ENCODE peak calls at places on chromosomes 12 and 14, in four cellular contexts. N is Right ventricle myocardium superior, Z is hypothalamus, J is suprapubic skin. G is an unnamed sample.

GRCh38 chr14:69354383-69355154 is 43.5 kb downstream of the ERH start:
- DNase-seq in J (no peak), N (no peak), Z (no peak), G (no peak)

GRCh38 chr12:8697476-8698131 is at the start of gene RIMKLB:
- DNase-seq in Z (peak), N (peak), J (peak), G (peak)

GRCh38 chr12:39902823-39903222 is 203.1 kb downstream of the SLC2A13 start:
- DNase-seq in N (no peak), J (no peak), Z (no peak), G (no peak)

GRCh38 chr12:71799105-71799504 is 40.5 kb upstream of the TBC1D15 start:
- DNase-seq in J (no peak), N (no peak), Z (no peak), G (no peak)

GRCh38 chr14:79136437-79137430 is 966.6 kb downstream of the NRXN3 start:
- DNase-seq in Z (no peak), J (no peak), N (no peak), G (no peak)

GRCh38 chr12:114938487-114939210 is 254.7 kb upstream of the TBX3 start:
- DNase-seq in Z (no peak), N (no peak), J (no peak), G (no peak)

GRCh38 chr12:119050663-119051062 is 69.3 kb downstream of the SRRM4 start:
- DNase-seq in N (no peak), Z (no peak), J (no peak), G (no peak)

GRCh38 chr14:77849711-77850110 is 49.8 kb downstream of the ADCK1 start:
- DNase-seq in Z (no peak), N (no peak), J (no peak), G (no peak)

GRCh38 chr14:61695695-61696527 is 598 bp downstream of the HIF1A start:
- DNase-seq in Z (peak), J (peak), N (peak), G (peak)

GRCh38 chr14:87615822-87616679 is 376.9 kb downstream of the GALC start:
- DNase-seq in N (no peak), J (no peak), Z (no peak), G (peak)

GRCh38 chr14:101620039-101620788 is 58.9 kb downstream of the DIO3 start:
- DNase-seq in Z (no peak), N (no peak), J (no peak), G (no peak)

GRCh38 chr14:95156153-95156764 is 1.1 kb downstream of the DICER1 start:
- DNase-seq in Z (no peak), N (no peak), J (no peak), G (no peak)

GRCh38 chr12:82848846-82849245 is 162.1 kb downstream of the TMTC2 start:
- DNase-seq in Z (no peak), N (no peak), J (no peak), G (no peak)

GRCh38 chr14:102849522-102850379 is 72.5 kb downstream of the TRAF3 start:
- DNase-seq in N (no peak), J (no peak), Z (no peak), G (no peak)

GRCh38 chr12:12249216-12250050 is 17.4 kb downstream of the LRP6 start:
- DNase-seq in N (no peak), Z (no peak), J (no peak), G (no peak)

GRCh38 chr14:105147701-105148603 is 20.6 kb downstream of the JAG2 start:
- DNase-seq in N (peak), J (peak), Z (no peak), G (peak)

GRCh38 chr14:20614038-20614840 is 23.1 kb upstream of the RNASE12 start:
- DNase-seq in N (no peak), Z (no peak), J (no peak), G (no peak)

GRCh38 chr12:132559652-132560420 is 50.5 kb downstream of the LRCOL1 start:
- DNase-seq in N (peak), Z (no peak), J (no peak), G (peak)

GRCh38 chr14:100747021-100747586 is 20.4 kb downstream of the DLK1 start:
- DNase-seq in J (peak), N (no peak), Z (no peak), G (peak)

GRCh38 chr14:59268011-59268410 is 79.5 kb downstream of the DAAM1 start:
- DNase-seq in Z (no peak), N (no peak), J (no peak), G (no peak)

GRCh38 chr12:105057174-105057573 is 27.1 kb downstream of the ALDH1L2 start:
- DNase-seq in J (no peak), N (no peak), Z (no peak), G (no peak)

GRCh38 chr14:78902010-78902623 is 731.9 kb downstream of the NRXN3 start:
- DNase-seq in N (no peak), Z (no peak), J (no peak), G (no peak)

GRCh38 chr14:51145246-51145645 is 50.3 kb upstream of the TRIM9 start:
- DNase-seq in J (no peak), N (no peak), Z (no peak), G (no peak)

GRCh38 chr12:56839489-56840442 is 76.6 kb downstream of the HSD17B6 start:
- DNase-seq in J (no peak), Z (no peak), N (peak), G (peak)

GRCh38 chr12:110694330-110694891 is 5.5 kb upstream of the HVCN1 start:
- DNase-seq in Z (no peak), N (peak), J (no peak), G (peak)

GRCh38 chr12:664779-665092 is 1.5 kb upstream of the NINJ2 start:
- DNase-seq in Z (no peak), N (no peak), J (no peak), G (no peak)

GRCh38 chr12:75981773-75982564 is 49.6 kb downstream of the PHLDA1 start:
- DNase-seq in N (no peak), Z (no peak), J (no peak), G (no peak)

GRCh38 chr14:71733210-71733883 is 198.9 kb upstream of the RGS6 start:
- DNase-seq in Z (no peak), J (no peak), N (no peak), G (no peak)

GRCh38 chr12:48169011-48169410 is 11.7 kb upstream of the ASB8 start:
- DNase-seq in N (no peak), J (no peak), Z (no peak), G (no peak)

GRCh38 chr12:100399095-100399494 is 42.2 kb downstream of the SLC17A8 start:
- DNase-seq in Z (no peak), J (no peak), N (no peak), G (no peak)

GRCh38 chr12:175759-176158 is 38.2 kb downstream of the SLC6A12 start:
- DNase-seq in Z (no peak), J (no peak), N (no peak), G (no peak)

GRCh38 chr12:5944688-5945070 is 380 bp downstream of the ANO2 start:
- DNase-seq in J (no peak), N (no peak), Z (no peak), G (no peak)

GRCh38 chr14:55780156-55780946 is 200.3 kb downstream of the KTN1 start:
- DNase-seq in J (no peak), N (no peak), Z (no peak), G (peak)

G was measured in psoas muscle.